ENCODE peak calls at places on chromosomes 3 and 15, in five cellular contexts. Y is H9, J is mesendoderm, R is IMR-90, X is neuronal stem cell. W is an unnamed sample.
A peak's percentile ranks its signal among the peaks of the same experiment; 100 is the strongest.

GRCh38 chr3:62097121-62097520 is 276.2 kb downstream of the FEZF2 start:
- DNase-seq in Y (no peak), J (no peak), R (no peak), X (no peak), W (no peak)

GRCh38 chr15:62850791-62851291 is 191.7 kb upstream of the TPM1 start:
- DNase-seq in Y (no peak), J (peak; percentile 96), R (peak; percentile 76), X (peak; percentile 23), W (peak; percentile 79)

GRCh38 chr15:60397772-60398445 is at the start of gene ANXA2:
- DNase-seq in Y (peak; percentile 86), J (peak; percentile 91), R (peak; percentile 84), X (no peak), W (peak; percentile 86)

GRCh38 chr3:16545413-16546185 is 32.1 kb upstream of the RFTN1 start:
- DNase-seq in Y (no peak), J (peak; percentile 16), R (no peak), X (no peak), W (no peak)

GRCh38 chr15:71443538-71443937 is 328.3 kb downstream of the THSD4 start:
- DNase-seq in Y (peak; percentile 53), J (peak; percentile 51), R (peak; percentile 51), X (peak; percentile 50), W (peak; percentile 25)

GRCh38 chr3:26245236-26245635 is 377.3 kb upstream of the LRRC3B start:
- DNase-seq in Y (no peak), J (no peak), R (no peak), X (no peak), W (no peak)

GRCh38 chr3:29291982-29292363 is 11.1 kb downstream of the RBMS3 start:
- DNase-seq in Y (no peak), J (no peak), R (no peak), X (no peak), W (no peak)

GRCh38 chr3:20060924-20061323 is 20.7 kb downstream of the KAT2B start:
- DNase-seq in Y (no peak), J (no peak), R (peak; percentile 48), X (no peak), W (peak; percentile 94)

GRCh38 chr15:35362195-35362829 is 183.7 kb downstream of the DPH6 start:
- DNase-seq in Y (no peak), J (no peak), R (peak; percentile 62), X (no peak), W (no peak)

GRCh38 chr3:164620423-164620822 is 457.9 kb downstream of the SI start:
- DNase-seq in Y (no peak), J (no peak), R (no peak), X (no peak), W (no peak)

GRCh38 chr3:20930034-20930433 is 744.0 kb upstream of the SGO1 start:
- DNase-seq in Y (peak; percentile 34), J (peak; percentile 65), R (no peak), X (no peak), W (peak; percentile 29)

GRCh38 chr3:59308001-59308400 is 258.2 kb upstream of the CFAP20DC start:
- DNase-seq in Y (no peak), J (no peak), R (no peak), X (no peak), W (no peak)

GRCh38 chr3:177945999-177946398 is 590.2 kb upstream of the KCNMB2 start:
- DNase-seq in Y (no peak), J (peak; percentile 21), R (no peak), X (no peak), W (no peak)

GRCh38 chr3:185702564-185703225 is 116.6 kb downstream of the SENP2 start:
- DNase-seq in Y (no peak), J (peak; percentile 65), R (no peak), X (no peak), W (no peak)

GRCh38 chr15:68939501-68939900 is 9.2 kb downstream of the SPESP1 start:
- DNase-seq in Y (no peak), J (no peak), R (no peak), X (no peak), W (no peak)

GRCh38 chr3:58386966-58387365 is 46.7 kb downstream of the PDHB start:
- DNase-seq in Y (peak; percentile 36), J (peak; percentile 66), R (peak; percentile 94), X (no peak), W (no peak)

GRCh38 chr3:98768961-98769360 is 5.8 kb downstream of the ST3GAL6 start:
- DNase-seq in Y (no peak), J (no peak), R (no peak), X (no peak), W (no peak)

GRCh38 chr15:87582169-87582568 is 674.4 kb downstream of the NTRK3 start:
- DNase-seq in Y (no peak), J (peak; percentile 13), R (no peak), X (no peak), W (peak; percentile 4)

GRCh38 chr15:69597061-69597592 is 144.5 kb downstream of the RPLP1 start:
- DNase-seq in Y (no peak), J (no peak), R (no peak), X (no peak), W (no peak)

GRCh38 chr3:54837964-54838363 is 89.9 kb downstream of the LRTM1 start:
- DNase-seq in Y (no peak), J (no peak), R (peak; percentile 41), X (no peak), W (no peak)

GRCh38 chr15:41919201-41919820 is 25.5 kb upstream of the SPTBN5 start:
- DNase-seq in Y (no peak), J (no peak), R (no peak), X (no peak), W (peak; percentile 16)

GRCh38 chr15:92166751-92167412 is 226.8 kb upstream of the ST8SIA2 start:
- DNase-seq in Y (no peak), J (no peak), R (no peak), X (no peak), W (no peak)

GRCh38 chr3:71537211-71537611 is 46.3 kb downstream of the FOXP1 start:
- DNase-seq in Y (no peak), J (no peak), R (peak; percentile 96), X (peak; percentile 21), W (peak; percentile 74)

GRCh38 chr3:152556731-152557254 is 278.1 kb upstream of the P2RY1 start:
- DNase-seq in Y (no peak), J (peak; percentile 25), R (peak; percentile 36), X (no peak), W (no peak)

GRCh38 chr15:75830910-75831805 is 12.1 kb upstream of the UBE2Q2 start:
- DNase-seq in Y (no peak), J (peak; percentile 84), R (no peak), X (peak; percentile 55), W (no peak)

GRCh38 chr3:70096376-70097055 is 97.0 kb downstream of the SAMMSON start:
- DNase-seq in Y (no peak), J (no peak), R (no peak), X (no peak), W (no peak)

GRCh38 chr3:133949438-133949837 is 53.8 kb upstream of the RAB6B start:
- DNase-seq in Y (peak; percentile 73), J (no peak), R (peak; percentile 29), X (no peak), W (no peak)

GRCh38 chr3:189292667-189293478 is 121.1 kb downstream of the TPRG1 start:
- DNase-seq in Y (no peak), J (peak; percentile 28), R (no peak), X (no peak), W (peak; percentile 76)

GRCh38 chr3:42690191-42690590 is 4.9 kb downstream of the KLHL40 start:
- DNase-seq in Y (no peak), J (no peak), R (no peak), X (no peak), W (no peak)

GRCh38 chr15:89129123-89129815 is 41.0 kb downstream of the ABHD2 start:
- DNase-seq in Y (peak; percentile 69), J (peak; percentile 59), R (peak; percentile 25), X (no peak), W (peak; percentile 63)

GRCh38 chr3:14522129-14522691 is 17.9 kb downstream of the GRIP2 start:
- DNase-seq in Y (peak; percentile 20), J (no peak), R (no peak), X (no peak), W (no peak)

GRCh38 chr3:3743754-3744153 is 55.5 kb upstream of the LRRN1 start:
- DNase-seq in Y (no peak), J (no peak), R (no peak), X (no peak), W (no peak)

GRCh38 chr3:149667576-149667975 is 9.8 kb upstream of the WWTR1 start:
- DNase-seq in Y (no peak), J (no peak), R (no peak), X (no peak), W (peak; percentile 34)

GRCh38 chr15:89149501-89150101 is 61.3 kb downstream of the ABHD2 start:
- DNase-seq in Y (no peak), J (no peak), R (no peak), X (no peak), W (no peak)

GRCh38 chr3:50154840-50155490 is at the start of gene SEMA3F:
- DNase-seq in Y (peak; percentile 68), J (peak; percentile 73), R (peak; percentile 56), X (peak; percentile 76), W (peak; percentile 61)

GRCh38 chr15:98719169-98719515 is 70.8 kb downstream of the IGF1R start:
- DNase-seq in Y (no peak), J (no peak), R (no peak), X (no peak), W (no peak)
- H3K4me1 ChIP-seq in Y (peaks cover 47% of the 10 kb centered on the region), J (peaks cover 27% of the 10 kb centered on the region), R (peaks cover 51% of the 10 kb centered on the region), X (peaks cover 21% of the 10 kb centered on the region), W (peaks cover 50% of the 10 kb centered on the region)

GRCh38 chr15:32652178-32652577 is 10.7 kb downstream of the SCG5 start:
- DNase-seq in Y (no peak), J (peak; percentile 54), R (no peak), X (no peak), W (no peak)
- H3K18ac ChIP-seq in Y (no peak overlapping the region), J (no peak overlapping the region), R (peak overlapping the region; percentile 11), X (no peak overlapping the region), W (no peak overlapping the region)

DNA sequence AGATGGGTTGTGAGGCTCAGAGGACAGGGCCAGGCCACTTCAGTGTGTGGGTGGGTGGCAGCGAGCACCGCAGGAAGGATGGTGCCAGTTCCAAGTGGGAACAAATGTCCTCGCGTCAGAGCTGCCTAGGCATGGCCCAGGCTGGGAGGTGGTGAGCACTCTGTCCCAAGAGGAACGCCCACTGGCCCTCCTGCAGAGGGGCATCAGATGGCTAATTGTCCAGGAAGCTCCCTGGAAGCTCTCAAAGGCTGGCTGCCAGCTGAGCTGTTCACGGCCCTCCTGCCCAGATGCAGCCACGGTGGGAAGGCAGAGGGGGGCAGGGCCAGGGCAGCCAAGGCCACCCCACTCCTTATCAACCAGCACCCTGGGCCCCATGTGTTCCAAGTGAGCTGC is 55.2 kb downstream of the IQSEC1 start:
- DNase-seq in Y (peak; percentile 57), J (peak; percentile 45), R (no peak), X (no peak), W (no peak)
- H3K9ac ChIP-seq in Y (no peak overlapping the region), J (no peak overlapping the region), R (no peak overlapping the region), X (peak overlapping the region; percentile 53), W (no peak overlapping the region)

GRCh38 chr15:73990250-73991005 is 1.7 kb downstream of the STOML1 start:
- DNase-seq in Y (no peak), J (no peak), R (no peak), X (no peak), W (no peak)

GRCh38 chr15:73986776-73987056 is 5.4 kb downstream of the STOML1 start:
- DNase-seq in Y (no peak), J (no peak), R (no peak), X (no peak), W (no peak)

GRCh38 chr15:73987646-73988045 is 4.4 kb downstream of the STOML1 start:
- DNase-seq in Y (no peak), J (no peak), R (no peak), X (no peak), W (no peak)

GRCh38 chr15:73989001-73989798 is 2.9 kb downstream of the STOML1 start:
- DNase-seq in Y (no peak), J (no peak), R (peak; percentile 86), X (no peak), W (no peak)

GRCh38 chr15:73988075-73988969 is 3.8 kb downstream of the STOML1 start:
- DNase-seq in Y (no peak), J (no peak), R (peak; percentile 71), X (no peak), W (peak; percentile 16)
- H3K4me1 ChIP-seq in Y (no peaks in the 10 kb centered on the region), J (no peaks in the 10 kb centered on the region), R (peaks cover 43% of the 10 kb centered on the region), X (peaks cover 9% of the 10 kb centered on the region), W (peaks cover 8% of the 10 kb centered on the region)